ENCODE peak calls at places on chromosomes 12 and 14, in seven cellular contexts. F, R, L, E, B, Q and X are unnamed samples.

GRCh38 chr12:90090929-90091651 is 382.5 kb upstream of the ATP2B1 start:
- DNase-seq in F (peak), R (peak), L (peak), E (peak), B (no peak), Q (peak), X (peak)

GRCh38 chr12:27843714-27844245 is 63.7 kb upstream of the MANSC4 start:
- DNase-seq in F (peak), R (peak), L (peak), E (no peak), B (no peak), Q (no peak), X (no peak)

GRCh38 chr12:44193281-44193680 is 357.4 kb downstream of the TMEM117 start:
- DNase-seq in F (no peak), R (no peak), L (no peak), E (no peak), B (no peak), Q (no peak), X (no peak)

GRCh38 chr12:121388421-121388981 is 11.4 kb upstream of the RNF34 start:
- DNase-seq in F (peak), R (peak), L (peak), E (no peak), B (no peak), Q (peak), X (no peak)

GRCh38 chr14:67815573-67816235 is 686 bp downstream of the ZFYVE26 start:
- DNase-seq in F (peak), R (peak), L (peak), E (no peak), B (no peak), Q (peak), X (no peak)

GRCh38 chr14:22981090-22982012 is 1.0 kb downstream of the AJUBA start:
- DNase-seq in F (peak), R (no peak), L (no peak), E (peak), B (no peak), Q (peak), X (no peak)

GRCh38 chr12:83010169-83010804 is 323.6 kb downstream of the TMTC2 start:
- DNase-seq in F (no peak), R (no peak), L (no peak), E (no peak), B (no peak), Q (no peak), X (no peak)

GRCh38 chr14:99271951-99272668 is at the start of gene BCL11B:
- DNase-seq in F (peak), R (peak), L (peak), E (peak), B (peak), Q (peak), X (no peak)

GRCh38 chr12:28909291-28909690 is 239.8 kb upstream of the FAR2 start:
- DNase-seq in F (peak), R (peak), L (peak), E (no peak), B (no peak), Q (peak), X (no peak)

GRCh38 chr14:88791629-88792571 is 853 bp downstream of the EML5 start:
- DNase-seq in F (no peak), R (no peak), L (no peak), E (peak), B (peak), Q (no peak), X (no peak)

GRCh38 chr12:108110844-108111243 is 18.2 kb upstream of the WSCD2 start:
- DNase-seq in F (no peak), R (no peak), L (no peak), E (no peak), B (no peak), Q (no peak), X (no peak)

GRCh38 chr12:38666425-38666824 is 239.0 kb downstream of the CPNE8 start:
- DNase-seq in F (no peak), R (no peak), L (no peak), E (no peak), B (no peak), Q (no peak), X (no peak)

GRCh38 chr14:105351920-105352871 is 37.6 kb downstream of the PACS2 start:
- DNase-seq in F (peak), R (peak), L (peak), E (peak), B (peak), Q (peak), X (peak)

GRCh38 chr12:99619389-99620158 is 28.0 kb upstream of the GARIN6 start:
- DNase-seq in F (peak), R (peak), L (peak), E (no peak), B (no peak), Q (peak), X (no peak)

GRCh38 chr12:109358154-109358869 is 10.6 kb downstream of the MYO1H start:
- DNase-seq in F (peak), R (peak), L (peak), E (no peak), B (no peak), Q (no peak), X (no peak)

GRCh38 chr12:23217158-23217557 is 592.2 kb downstream of the ETNK1 start:
- DNase-seq in F (no peak), R (no peak), L (no peak), E (no peak), B (no peak), Q (no peak), X (no peak)

DNA sequence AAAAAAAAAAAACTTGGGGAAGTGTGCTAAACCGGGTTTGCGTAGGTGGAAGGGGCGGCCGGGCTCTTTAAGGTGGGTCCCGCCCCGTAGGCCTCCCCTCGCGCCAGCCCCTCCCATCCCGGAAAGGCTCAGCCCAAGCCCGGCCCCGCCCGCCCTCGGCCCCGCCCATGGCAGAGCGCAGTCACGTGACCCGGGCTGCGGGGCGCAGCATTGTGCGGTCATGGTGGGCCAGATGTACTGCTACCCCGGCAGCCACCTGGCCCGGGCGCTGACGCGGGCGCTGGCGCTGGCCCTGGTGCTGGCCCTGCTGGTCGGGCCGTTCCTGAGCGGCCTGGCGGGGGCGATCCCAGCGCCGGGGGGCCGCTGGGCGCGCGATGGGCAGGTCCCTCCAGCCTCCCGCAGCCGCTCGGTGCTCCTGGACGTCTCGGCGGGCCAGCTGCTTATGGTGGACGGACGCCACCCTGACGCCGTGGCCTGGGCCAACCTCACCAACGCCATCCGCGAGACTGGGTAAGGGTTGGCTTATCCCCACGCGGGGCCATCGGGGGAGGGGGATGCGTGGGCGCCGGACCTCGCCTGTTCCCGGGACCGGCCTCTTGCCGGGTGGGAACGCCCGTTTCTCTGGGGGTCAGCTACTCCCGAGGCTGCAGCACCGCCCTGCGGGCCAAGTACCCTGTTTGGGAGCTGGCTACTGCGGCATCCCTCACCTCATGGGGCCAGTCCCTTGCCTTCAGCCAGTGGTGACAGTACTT is at the start of gene PLBD2:
- DNase-seq in F (peak), R (peak), L (peak), E (peak), B (peak), Q (peak), X (peak)
- TF ChIP-seq CTCF in F (no peak), R (no peak), L (no peak), E (no peak), B (no peak), Q (no peak), X (peak)

DNA sequence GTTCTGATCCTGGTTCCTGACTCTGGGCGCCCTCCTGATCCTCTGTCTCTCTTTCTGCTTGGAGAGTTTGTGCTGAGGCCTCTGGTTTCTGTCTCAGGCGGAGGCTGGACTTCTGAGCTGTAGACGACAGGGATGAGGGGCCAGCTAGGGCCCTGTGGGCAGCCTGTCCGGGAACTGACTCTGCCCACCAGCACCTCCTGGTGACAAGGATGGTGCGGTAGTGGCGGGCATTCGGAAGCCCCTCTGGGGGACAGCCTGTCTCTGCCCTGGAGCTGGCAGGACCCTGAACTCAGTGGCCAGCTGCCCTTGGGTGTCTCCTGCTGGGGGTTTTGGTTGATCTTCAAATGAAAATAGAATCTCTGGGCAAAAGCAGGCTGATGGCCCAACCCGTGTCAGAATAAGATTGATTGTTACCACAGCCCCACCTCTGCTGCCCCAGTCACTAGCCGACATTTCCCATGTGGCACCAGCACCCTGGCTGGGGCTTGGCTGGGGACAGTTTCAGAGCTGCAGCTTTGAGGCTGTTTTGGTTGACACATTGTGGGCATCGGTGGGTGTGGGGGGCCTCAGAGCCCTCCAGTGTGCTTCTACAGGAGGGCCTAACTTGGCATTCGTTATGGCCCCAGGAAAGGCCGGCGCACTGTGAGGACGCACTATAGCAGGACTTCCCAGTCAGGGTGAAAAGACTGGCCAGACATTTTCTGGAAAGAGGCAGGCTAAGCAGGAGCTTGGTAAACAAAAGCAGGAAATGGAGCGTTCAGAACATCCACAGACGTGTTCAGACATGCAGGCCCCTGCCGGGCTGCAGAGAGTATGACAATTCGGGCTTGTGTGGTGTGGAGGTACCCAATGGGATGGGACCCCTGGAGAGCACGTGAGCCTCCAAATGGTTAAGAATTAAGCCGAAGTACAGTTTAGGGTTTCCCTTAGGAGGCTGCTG is 16.1 kb downstream of the KRT80 start:
- DNase-seq in F (peak), R (no peak), L (peak), E (no peak), B (no peak), Q (no peak), X (no peak)
- TF ChIP-seq CTCF in F (peak), R (peak), L (peak), E (no peak), B (no peak), Q (peak), X (no peak)

GRCh38 chr14:91177797-91178147 is 63.9 kb downstream of the DGLUCY start:
- DNase-seq in F (no peak), R (no peak), L (no peak), E (no peak), B (no peak), Q (no peak), X (no peak)
- TF ChIP-seq CTCF in F (no peak), R (no peak), L (no peak), E (no peak), B (no peak), Q (no peak), X (no peak)

GRCh38 chr14:93104961-93105360 is 10.8 kb downstream of the ITPK1 start:
- DNase-seq in F (no peak), R (no peak), L (no peak), E (no peak), B (no peak), Q (no peak), X (no peak)
- TF ChIP-seq CTCF in F (no peak), R (no peak), L (no peak), E (no peak), B (no peak), Q (peak), X (no peak)

DNA sequence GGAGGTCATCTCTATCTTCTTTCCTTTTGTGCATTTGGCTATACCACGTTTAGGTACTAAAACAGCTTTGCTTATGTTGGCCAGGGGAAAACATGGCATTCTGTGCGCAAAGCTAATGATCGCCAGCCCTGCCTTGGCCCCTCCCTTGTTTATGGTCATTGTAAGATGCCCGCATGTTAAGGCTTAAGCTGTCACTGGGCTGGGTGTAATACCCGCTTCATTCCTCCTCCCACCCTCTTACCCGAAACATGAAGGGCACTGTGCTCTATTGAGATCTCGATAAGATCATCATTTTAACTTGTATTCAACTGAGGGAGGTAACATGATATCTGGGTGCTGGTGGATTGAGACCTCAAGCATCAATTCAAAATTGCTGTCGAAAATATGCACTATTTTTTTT is 34.7 kb downstream of the BRI3BP start:
- DNase-seq in F (no peak), R (no peak), L (no peak), E (no peak), B (no peak), Q (no peak), X (no peak)
- TF ChIP-seq CTCF in F (no peak), R (no peak), L (no peak), E (no peak), B (no peak), Q (no peak), X (no peak)

DNA sequence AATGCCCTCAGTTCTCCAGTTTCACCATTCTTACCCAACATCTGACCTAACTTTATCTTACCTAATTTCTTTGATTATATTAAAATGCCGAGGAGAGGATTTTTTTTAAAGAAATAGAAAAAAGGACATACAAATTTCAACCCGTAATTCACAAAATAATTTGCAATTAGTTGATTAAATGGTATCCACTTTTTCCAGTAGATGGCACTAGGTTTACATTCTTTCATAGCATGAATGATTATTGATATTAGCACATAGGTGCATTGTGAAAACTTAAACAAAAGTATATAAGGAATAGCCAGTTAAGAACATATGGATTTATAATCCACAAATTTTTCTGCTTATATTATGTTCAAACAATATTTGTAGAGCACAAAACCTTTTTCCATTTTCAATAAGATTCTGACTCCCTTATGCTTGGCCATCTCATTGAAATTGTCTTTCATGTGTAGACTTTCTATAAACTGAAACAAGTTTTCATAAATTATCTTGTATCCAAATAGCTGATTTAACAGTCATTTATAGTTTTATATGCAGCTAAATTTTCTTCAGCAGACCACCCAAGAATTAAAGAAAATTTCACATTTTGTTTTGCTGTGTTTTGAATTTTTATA is 35.3 kb downstream of the MSRB3 start:
- DNase-seq in F (peak), R (peak), L (peak), E (no peak), B (no peak), Q (peak), X (no peak)
- TF ChIP-seq CTCF in F (peak), R (peak), L (peak), E (peak), B (no peak), Q (peak), X (peak)

GRCh38 chr12:119020377-119021360 is 39.3 kb downstream of the SRRM4 start:
- DNase-seq in F (no peak), R (no peak), L (no peak), E (peak), B (no peak), Q (peak), X (no peak)
- TF ChIP-seq CTCF in F (peak), R (no peak), L (no peak), E (peak), B (no peak), Q (peak), X (no peak)

GRCh38 chr12:112998997-112999767 is 20.9 kb downstream of the OAS2 start:
- DNase-seq in F (no peak), R (no peak), L (no peak), E (no peak), B (peak), Q (no peak), X (no peak)

GRCh38 chr12:113000433-113000832 is 22.1 kb downstream of the OAS2 start:
- DNase-seq in F (no peak), R (no peak), L (no peak), E (no peak), B (no peak), Q (no peak), X (no peak)

GRCh38 chr12:113002676-113003075 is 24.4 kb downstream of the OAS2 start:
- DNase-seq in F (no peak), R (no peak), L (no peak), E (no peak), B (no peak), Q (no peak), X (no peak)

GRCh38 chr12:113003631-113004030 is 25.3 kb downstream of the OAS2 start:
- DNase-seq in F (no peak), R (no peak), L (no peak), E (no peak), B (no peak), Q (no peak), X (no peak)

GRCh38 chr12:113002155-113002554 is 23.8 kb downstream of the OAS2 start:
- DNase-seq in F (no peak), R (no peak), L (no peak), E (peak), B (no peak), Q (no peak), X (no peak)
- TF ChIP-seq CTCF in F (no peak), R (no peak), L (no peak), E (no peak), B (no peak), Q (no peak), X (no peak)

GRCh38 chr12:58171914-58172313 is 230.5 kb downstream of the ATP23 start:
- DNase-seq in F (peak), R (peak), L (peak), E (no peak), B (no peak), Q (no peak), X (no peak)

GRCh38 chr12:58174316-58174715 is 232.9 kb downstream of the ATP23 start:
- DNase-seq in F (peak), R (no peak), L (peak), E (no peak), B (no peak), Q (no peak), X (no peak)

GRCh38 chr12:58177366-58177765 is 236.0 kb downstream of the ATP23 start:
- DNase-seq in F (no peak), R (no peak), L (no peak), E (no peak), B (no peak), Q (no peak), X (no peak)

GRCh38 chr12:58172433-58173073 is 231.2 kb downstream of the ATP23 start:
- DNase-seq in F (no peak), R (no peak), L (no peak), E (no peak), B (no peak), Q (no peak), X (no peak)

GRCh38 chr12:58176296-58176869 is 235.0 kb downstream of the ATP23 start:
- DNase-seq in F (peak), R (peak), L (peak), E (peak), B (peak), Q (peak), X (no peak)
- TF ChIP-seq CTCF in F (peak), R (peak), L (peak), E (peak), B (no peak), Q (peak), X (no peak)